ENCODE peak calls at places on chromosomes 1 and 21, in four cellular contexts. T is K562, N is prostate gland, R is lung. Q is an unnamed sample.

GRCh38 chr1:64090436-64090835 is 113.0 kb upstream of the UBE2U start:
- DNase-seq in T (no peak), N (no peak), R (no peak), Q (no peak)

GRCh38 chr1:15215116-15215515 is 31.9 kb upstream of the FHAD1 start:
- DNase-seq in N (no peak), R (no peak), T (no peak), Q (no peak)

GRCh38 chr1:214581785-214582184 is 21.2 kb upstream of the CENPF start:
- DNase-seq in T (no peak), N (no peak), R (no peak), Q (no peak)

GRCh38 chr21:31198575-31198974 is 145.5 kb downstream of the TIAM1 start:
- DNase-seq in N (peak), T (peak), R (no peak), Q (peak)

GRCh38 chr1:17742590-17742989 is 12.5 kb upstream of the ACTL8 start:
- DNase-seq in T (no peak), R (no peak), N (no peak), Q (no peak)

GRCh38 chr1:208270679-208271111 is 26.5 kb upstream of the PLXNA2 start:
- DNase-seq in N (no peak), R (no peak), T (no peak), Q (no peak)

GRCh38 chr1:221392453-221392852 is 349.4 kb downstream of the DUSP10 start:
- DNase-seq in R (peak), T (no peak), N (no peak), Q (no peak)

GRCh38 chr21:25961042-25961441 is 209.5 kb downstream of the APP start:
- DNase-seq in R (no peak), N (no peak), T (no peak), Q (no peak)

GRCh38 chr1:237045278-237046016 is 3.5 kb downstream of the RYR2 start:
- DNase-seq in N (no peak), R (no peak), T (no peak), Q (no peak)
- H3K4me3 ChIP-seq in N (no peak), R (no peak), T (no peak), Q (no peak)

DNA sequence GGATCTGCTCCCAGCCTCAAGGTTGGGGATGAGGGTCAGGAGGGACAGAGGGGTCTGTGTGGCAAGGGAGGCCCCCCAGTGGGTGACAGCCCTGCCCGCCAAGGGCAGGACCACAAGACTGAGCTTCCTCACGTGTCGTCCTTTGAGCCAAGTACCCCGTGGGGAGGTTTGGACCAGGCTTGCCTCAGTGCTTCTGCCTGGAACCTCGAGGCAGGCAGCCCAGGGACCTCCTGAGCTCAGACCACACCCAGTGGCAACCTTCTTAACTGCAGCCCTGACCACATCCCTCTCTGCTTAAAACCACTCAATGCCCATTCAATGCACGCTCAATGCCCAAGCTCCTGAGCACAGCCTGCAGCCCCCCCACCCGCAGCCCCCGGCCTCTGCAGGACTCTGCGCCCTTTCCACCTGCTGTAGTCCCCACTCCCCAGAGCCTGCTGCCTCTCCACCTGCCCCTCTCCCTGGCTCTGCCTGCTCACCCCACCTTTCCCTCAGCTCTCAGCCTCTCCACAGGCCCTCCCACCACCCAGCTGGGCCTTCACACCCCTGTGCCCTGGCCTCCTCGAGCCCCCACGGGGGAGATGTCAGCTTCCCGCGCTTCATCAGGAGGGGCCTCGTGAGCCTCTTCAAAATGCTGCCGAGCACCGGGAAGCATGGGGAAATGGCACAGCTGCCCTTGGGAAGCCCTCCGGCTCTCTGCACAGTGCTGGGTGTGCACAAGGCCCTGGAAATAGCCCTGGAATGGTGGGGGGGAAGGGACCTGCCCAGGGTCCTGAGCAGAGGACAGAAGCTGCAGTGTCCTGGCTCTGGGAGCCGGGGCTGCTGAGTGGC is 129.3 kb upstream of the VAMP3 start:
- DNase-seq in T (no peak), R (no peak), N (no peak), Q (no peak)
- TF ChIP-seq CTCF in T (no peak), R (no peak), N (no peak), Q (no peak)

DNA sequence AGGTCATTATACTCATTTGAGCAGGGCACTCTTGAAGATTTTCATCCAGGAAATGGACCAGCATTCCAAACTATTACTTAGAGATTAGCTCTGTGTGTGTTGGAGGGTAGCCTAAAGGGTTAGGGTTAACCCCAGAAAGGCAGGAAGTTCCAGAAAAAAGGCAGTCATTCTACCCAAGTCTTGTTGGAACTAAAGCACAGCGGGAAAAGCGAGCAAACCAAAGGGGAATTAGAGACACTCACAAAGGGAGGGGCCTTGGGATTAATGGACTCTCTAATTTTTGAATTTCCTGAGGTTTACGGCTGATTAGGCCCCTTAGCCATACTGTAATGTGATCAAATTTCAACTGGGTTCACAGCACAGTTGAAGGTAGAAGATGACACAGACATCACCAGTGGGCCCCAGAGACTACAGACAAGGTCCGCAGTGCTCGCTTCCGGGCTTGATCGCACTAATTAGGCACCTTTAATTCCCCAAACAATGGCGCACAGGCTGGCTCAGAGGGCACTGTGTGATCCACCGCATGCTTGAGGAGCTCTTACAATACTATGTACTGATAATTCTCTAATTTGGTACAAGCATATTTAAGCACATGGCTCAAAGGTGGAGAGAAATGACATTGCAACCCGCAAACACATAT is 28.3 kb downstream of the CAPZB start:
- DNase-seq in T (no peak), R (no peak), N (no peak), Q (no peak)
- H3K4me3 ChIP-seq in T (no peak), R (no peak), N (no peak), Q (no peak)

GRCh38 chr1:225435957-225436392 is 8.1 kb upstream of the LBR start:
- DNase-seq in R (no peak), N (no peak), T (peak), Q (no peak)

GRCh38 chr1:225440380-225440957 is 12.6 kb upstream of the LBR start:
- DNase-seq in R (no peak), N (no peak), T (no peak), Q (no peak)

GRCh38 chr1:225441314-225442119 is 13.7 kb upstream of the LBR start:
- DNase-seq in T (no peak), R (no peak), N (no peak), Q (no peak)

GRCh38 chr1:225435487-225435886 is 7.6 kb upstream of the LBR start:
- DNase-seq in T (no peak), R (no peak), N (no peak), Q (no peak)

DNA sequence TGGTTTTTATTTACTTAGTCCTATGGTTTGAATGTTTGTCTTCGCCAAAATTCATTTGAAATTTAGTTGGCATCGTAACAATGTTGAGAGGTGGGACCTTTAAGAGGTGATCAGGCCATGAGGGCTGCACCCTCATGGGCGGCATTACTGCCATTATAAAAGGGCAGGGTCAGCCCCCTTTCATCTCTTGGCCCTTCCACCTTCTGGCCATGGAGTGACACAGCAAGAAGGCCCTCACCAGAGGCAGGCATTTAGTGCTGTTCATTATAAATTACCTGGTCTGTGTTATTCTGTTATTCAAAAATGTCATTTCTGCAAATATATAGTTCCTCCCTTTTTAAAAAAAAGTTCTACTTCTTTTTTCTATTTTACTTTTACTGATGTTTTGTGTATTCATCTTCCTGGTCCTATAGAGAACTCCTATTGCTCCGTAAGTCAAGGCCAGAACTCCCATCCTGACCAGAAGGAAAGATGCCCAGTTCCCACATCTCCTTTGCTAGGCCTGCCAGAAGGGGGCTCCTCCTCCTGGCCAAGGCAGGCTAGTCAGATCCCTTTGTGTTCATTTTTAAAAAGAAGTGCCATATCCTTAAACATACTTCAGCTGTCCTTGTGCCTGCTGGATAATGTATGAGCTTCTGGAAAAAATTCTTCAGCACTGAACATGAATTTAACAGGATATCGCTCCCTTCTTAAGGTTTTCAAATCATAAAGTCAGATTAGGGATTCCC is 10.0 kb upstream of the LBR start:
- DNase-seq in R (no peak), N (no peak), T (peak), Q (no peak)
- TF ChIP-seq CTCF in R (no peak), N (no peak), T (peak), Q (peak)

GRCh38 chr1:2229921-2230700 is 2.0 kb downstream of the SKI start:
- DNase-seq in N (no peak), R (no peak), T (peak), Q (no peak)
- H3K4me3 ChIP-seq in N (peak), R (peak), T (peak), Q (peak)

GRCh38 chr1:936865-937264 is 13.1 kb downstream of the SAMD11 start:
- DNase-seq in T (no peak), N (no peak), R (no peak), Q (no peak)

GRCh38 chr1:937521-937920 is 13.8 kb downstream of the SAMD11 start:
- DNase-seq in T (no peak), R (no peak), N (no peak), Q (no peak)

GRCh38 chr1:938711-939504 is 15.2 kb downstream of the SAMD11 start:
- DNase-seq in R (no peak), N (no peak), T (peak), Q (no peak)

GRCh38 chr1:939511-940107 is 15.9 kb downstream of the SAMD11 start:
- DNase-seq in N (no peak), T (no peak), R (no peak), Q (no peak)

GRCh38 chr1:938088-938683 is 14.5 kb downstream of the SAMD11 start:
- DNase-seq in T (peak), R (no peak), N (peak), Q (no peak)
- TF ChIP-seq CTCF in T (peak), R (no peak), N (peak), Q (peak)

DNA sequence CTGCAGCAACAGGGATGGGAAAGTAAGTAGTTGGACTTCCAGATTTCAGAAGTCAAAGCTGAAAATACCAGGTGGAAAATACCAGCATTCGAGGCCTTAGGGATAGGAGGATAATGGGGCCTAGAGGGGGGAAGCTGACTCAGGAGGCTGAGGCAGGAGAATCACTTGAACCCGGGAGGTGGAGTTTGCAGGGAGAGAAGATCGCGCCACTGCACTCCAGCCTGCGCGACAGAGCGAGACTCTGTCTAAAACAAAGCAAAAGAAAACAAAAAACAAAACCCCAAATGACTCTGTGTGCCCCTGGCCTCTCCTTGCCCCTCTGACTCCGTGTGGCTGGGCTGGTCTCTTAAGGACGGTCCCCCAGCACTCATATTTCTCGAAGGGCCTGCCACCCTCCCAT is 3.4 kb downstream of the SH2D2A start:
- DNase-seq in T (no peak), R (no peak), N (no peak), Q (no peak)
- H3K4me3 ChIP-seq in T (peak), R (no peak), N (peak), Q (peak)

DNA sequence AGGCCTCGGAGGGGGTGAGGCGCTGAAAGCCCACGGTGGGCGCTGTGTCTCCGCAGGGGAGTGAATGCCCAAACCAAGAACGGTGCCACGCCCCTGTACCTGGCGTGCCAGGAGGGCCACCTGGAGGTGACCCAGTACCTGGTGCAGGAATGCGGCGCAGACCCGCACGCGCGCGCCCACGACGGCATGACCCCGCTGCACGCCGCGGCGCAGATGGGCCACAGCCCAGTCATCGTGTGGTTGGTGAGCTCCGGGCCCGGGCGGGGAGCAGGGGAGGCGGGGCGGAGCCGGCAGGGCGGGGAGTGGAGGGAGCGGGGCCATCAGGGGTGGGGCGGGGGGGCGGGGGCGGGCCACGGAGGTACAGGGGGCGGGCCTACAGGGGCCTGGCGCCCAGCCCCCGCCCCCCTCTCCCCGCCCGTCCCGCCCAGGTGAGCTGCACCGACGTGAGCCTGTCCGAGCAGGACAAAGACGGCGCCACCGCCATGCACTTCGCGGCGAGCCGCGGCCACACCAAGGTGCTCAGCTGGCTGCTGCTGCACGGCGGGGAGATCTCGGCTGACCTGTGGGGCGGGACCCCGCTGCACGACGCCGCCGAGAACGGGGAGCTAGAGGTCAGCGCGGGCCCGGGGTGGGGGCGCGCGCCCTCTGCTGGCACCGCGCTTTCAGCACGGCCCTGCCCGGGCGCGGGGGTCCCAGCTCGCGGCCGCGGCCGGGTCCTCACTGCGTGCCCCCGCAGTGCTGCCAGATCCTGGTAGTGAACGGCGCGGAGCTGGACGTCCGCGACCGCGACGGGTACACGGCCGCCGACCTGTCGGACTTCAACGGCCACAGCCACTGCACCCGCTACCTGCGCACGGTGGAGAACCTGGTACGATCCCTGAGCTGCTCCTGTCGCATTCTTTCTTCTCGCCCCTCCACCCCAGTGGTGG is 15.9 kb downstream of the ESPN start:
- DNase-seq in T (peak), N (peak), R (peak), Q (no peak)
- TF ChIP-seq CTCF in T (peak), N (no peak), R (no peak), Q (peak)

Q was measured in LNCaP clone FGC.